ENCODE peak calls at places on chromosome 11, in nine cellular contexts. H is HCT116, C is cardiac fibroblast, Q is brain microvascular endothelial cell, A is MM.1S, M is fibroblast of the aortic adventitia, G is left lung, D is IMR-90, X is SK-N-SH. F is an unnamed sample.

GRCh38 chr11:92948116-92948515 is 21.3 kb upstream of the MTNR1B start:
- DNase-seq in H (no peak), C (no peak), Q (no peak), A (no peak), M (no peak), G (no peak), D (no peak), X (no peak), F (no peak)

GRCh38 chr11:44923796-44924195 is 26.9 kb downstream of the TP53I11 start:
- DNase-seq in H (no peak), C (no peak), Q (no peak), A (no peak), M (no peak), G (no peak), D (no peak), X (no peak), F (no peak)

GRCh38 chr11:71400216-71400615 is 48.0 kb downstream of the DHCR7 start:
- DNase-seq in H (no peak), C (no peak), Q (no peak), A (no peak), M (no peak), G (no peak), D (no peak), X (no peak), F (no peak)

GRCh38 chr11:22477312-22477711 is 139.1 kb downstream of the SLC17A6 start:
- DNase-seq in H (no peak), C (no peak), Q (no peak), A (peak), M (no peak), G (no peak), D (peak), X (no peak), F (no peak)

GRCh38 chr11:83069441-83070043 is 2.2 kb downstream of the RAB30 start:
- DNase-seq in H (no peak), C (no peak), Q (no peak), A (no peak), M (no peak), G (no peak), D (no peak), X (no peak), F (peak)

GRCh38 chr11:85946221-85946620 is 91.0 kb downstream of the CCDC83 start:
- DNase-seq in H (no peak), C (peak), Q (no peak), A (no peak), M (no peak), G (no peak), D (peak), X (no peak), F (peak)

GRCh38 chr11:90133560-90134145 is 810 bp upstream of the NAALAD2 start:
- DNase-seq in H (no peak), C (no peak), Q (no peak), A (no peak), M (no peak), G (no peak), D (no peak), X (no peak), F (no peak)

GRCh38 chr11:68839953-68840641 is 1.6 kb downstream of the CPT1A start:
- DNase-seq in H (no peak), C (peak), Q (no peak), A (peak), M (peak), G (no peak), D (peak), X (no peak), F (no peak)

GRCh38 chr11:92854952-92855351 is 114.5 kb upstream of the MTNR1B start:
- DNase-seq in H (no peak), C (no peak), Q (no peak), A (peak), M (no peak), G (no peak), D (no peak), X (no peak), F (no peak)

GRCh38 chr11:6402561-6402981 is 12.3 kb downstream of the SMPD1 start:
- DNase-seq in H (no peak), C (no peak), Q (no peak), A (peak), M (no peak), G (no peak), D (peak), X (no peak), F (no peak)

GRCh38 chr11:75576445-75577049 is 14.5 kb downstream of the SERPINH1 start:
- DNase-seq in H (no peak), C (peak), Q (peak), A (no peak), M (peak), G (peak), D (peak), X (no peak), F (no peak)

GRCh38 chr11:104332110-104332509 is 168.2 kb upstream of the PDGFD start:
- DNase-seq in H (peak), C (no peak), Q (no peak), A (no peak), M (no peak), G (no peak), D (no peak), X (no peak), F (no peak)

GRCh38 chr11:14904745-14905103 is 12.7 kb upstream of the CYP2R1 start:
- DNase-seq in H (no peak), C (peak), Q (peak), A (peak), M (peak), G (peak), D (peak), X (no peak), F (peak)

GRCh38 chr11:130737866-130738431 is 178.3 kb downstream of the SNX19 start:
- DNase-seq in H (no peak), C (peak), Q (peak), A (no peak), M (peak), G (no peak), D (peak), X (peak), F (peak)

GRCh38 chr11:66859686-66860448 is 3.0 kb downstream of the LRFN4 start:
- DNase-seq in H (no peak), C (no peak), Q (no peak), A (no peak), M (no peak), G (no peak), D (no peak), X (no peak), F (no peak)

GRCh38 chr11:66857927-66858185 is 992 bp downstream of the LRFN4 start:
- DNase-seq in H (no peak), C (no peak), Q (no peak), A (no peak), M (no peak), G (no peak), D (no peak), X (no peak), F (no peak)

GRCh38 chr11:66857234-66857926 is 516 bp downstream of the LRFN4 start:
- DNase-seq in H (no peak), C (no peak), Q (no peak), A (no peak), M (no peak), G (peak), D (no peak), X (peak), F (no peak)

GRCh38 chr11:66858939-66859685 is 2.2 kb downstream of the LRFN4 start:
- DNase-seq in H (no peak), C (no peak), Q (no peak), A (no peak), M (no peak), G (no peak), D (no peak), X (no peak), F (no peak)

GRCh38 chr11:66858186-66858938 is 1.5 kb downstream of the LRFN4 start:
- DNase-seq in H (no peak), C (no peak), Q (no peak), A (no peak), M (no peak), G (no peak), D (no peak), X (no peak), F (no peak)
- H3K4me3 ChIP-seq in H (peak), C (no peak), Q (peak), A (no peak), M (no peak), G (no peak), D (no peak), X (no peak), F (no peak)

GRCh38 chr11:116357769-116358544 is 414.8 kb downstream of the BUD13 start:
- DNase-seq in H (peak), C (peak), Q (no peak), A (no peak), M (no peak), G (no peak), D (no peak), X (no peak), F (no peak)
- TF ChIP-seq CTCF in H (peak), C (no peak), Q (peak), A (peak), M (peak), G (peak), D (peak), X (no peak), F (no peak)

DNA sequence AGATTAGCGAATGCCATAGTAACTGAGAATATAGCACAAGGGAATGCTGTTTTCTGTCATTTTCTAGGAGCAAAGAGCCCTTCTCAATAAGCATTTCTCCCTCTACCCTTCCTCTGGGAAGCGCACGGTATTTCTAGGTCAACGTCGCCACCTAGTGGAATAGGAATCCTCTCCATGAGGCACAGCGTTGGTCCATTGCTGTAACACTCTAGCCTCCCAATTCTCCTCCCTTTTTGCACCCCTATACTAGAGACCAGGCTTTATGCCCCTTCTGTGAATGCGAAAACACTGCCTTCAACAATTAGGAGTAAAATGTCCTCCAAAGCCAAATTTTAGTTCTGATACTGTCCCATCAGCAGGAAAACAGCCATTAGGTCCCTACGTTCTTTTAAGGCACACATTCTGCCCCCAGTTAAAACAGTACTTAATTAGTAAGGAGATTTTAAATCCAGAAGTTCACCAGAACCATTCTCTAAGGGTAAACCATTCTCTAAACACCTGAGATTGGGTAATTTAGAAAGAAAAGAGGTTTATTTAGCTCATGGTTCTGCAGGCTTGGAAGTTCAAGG is 12.8 kb upstream of the HYLS1 start:
- DNase-seq in H (peak), C (peak), Q (peak), A (peak), M (peak), G (no peak), D (peak), X (peak), F (peak)
- H3K4me3 ChIP-seq in H (no peak), C (peak), Q (peak), A (no peak), M (peak), G (no peak), D (no peak), X (peak), F (peak)

GRCh38 chr11:8086001-8086479 is 5.0 kb downstream of the TUB start:
- DNase-seq in H (no peak), C (no peak), Q (no peak), A (no peak), M (no peak), G (no peak), D (peak), X (peak), F (no peak)

GRCh38 chr11:8085006-8085645 is 4.1 kb downstream of the TUB start:
- DNase-seq in H (no peak), C (no peak), Q (no peak), A (no peak), M (no peak), G (no peak), D (no peak), X (no peak), F (no peak)

GRCh38 chr11:8087756-8088155 is 6.7 kb downstream of the TUB start:
- DNase-seq in H (no peak), C (no peak), Q (no peak), A (no peak), M (no peak), G (no peak), D (no peak), X (no peak), F (no peak)

GRCh38 chr11:8086571-8086970 is 5.6 kb downstream of the TUB start:
- DNase-seq in H (no peak), C (no peak), Q (no peak), A (no peak), M (no peak), G (no peak), D (no peak), X (no peak), F (no peak)

GRCh38 chr11:8087185-8087584 is 6.2 kb downstream of the TUB start:
- DNase-seq in H (no peak), C (no peak), Q (no peak), A (peak), M (no peak), G (peak), D (no peak), X (no peak), F (no peak)
- TF ChIP-seq CTCF in H (no peak), C (peak), Q (peak), A (peak), M (peak), G (no peak), D (peak), X (peak), F (no peak)

DNA sequence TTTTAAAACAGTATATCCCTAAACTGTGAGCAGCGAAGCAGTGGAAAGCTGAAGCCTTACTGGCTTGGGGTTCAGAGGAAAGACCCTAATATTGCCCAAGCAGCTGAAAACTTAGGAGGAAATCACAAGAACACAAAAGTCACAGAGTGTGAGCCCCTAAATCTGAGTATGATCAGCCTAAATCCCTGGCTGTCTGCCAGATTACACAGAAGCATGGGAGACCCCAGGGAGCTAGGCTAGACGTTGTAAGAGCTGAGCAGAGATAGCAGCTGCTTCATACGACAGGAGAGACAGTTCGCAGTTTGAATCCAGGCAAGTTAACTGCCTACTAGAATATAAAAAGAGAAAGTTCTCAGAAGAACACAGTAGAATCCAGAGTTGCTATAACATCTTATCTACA is 81.2 kb downstream of the PACS1 start:
- DNase-seq in H (no peak), C (no peak), Q (no peak), A (no peak), M (no peak), G (no peak), D (no peak), X (no peak), F (no peak)
- H3K4me3 ChIP-seq in H (no peak), C (no peak), Q (no peak), A (no peak), M (no peak), G (no peak), D (no peak), X (no peak), F (no peak)

GRCh38 chr11:118263694-118264567 is at the start of gene MPZL2:
- DNase-seq in H (peak), C (no peak), Q (no peak), A (peak), M (no peak), G (peak), D (no peak), X (no peak), F (peak)

GRCh38 chr11:118260353-118260752 is 3.7 kb downstream of the MPZL2 start:
- DNase-seq in H (no peak), C (no peak), Q (no peak), A (no peak), M (no peak), G (no peak), D (no peak), X (no peak), F (no peak)

GRCh38 chr11:118263109-118263508 is 988 bp downstream of the MPZL2 start:
- DNase-seq in H (no peak), C (no peak), Q (no peak), A (no peak), M (no peak), G (no peak), D (no peak), X (no peak), F (no peak)

GRCh38 chr11:118259138-118259537 is 5.0 kb downstream of the MPZL2 start:
- DNase-seq in H (no peak), C (no peak), Q (no peak), A (no peak), M (no peak), G (no peak), D (no peak), X (no peak), F (no peak)

GRCh38 chr11:118258410-118258809 is 5.7 kb downstream of the MPZL2 start:
- DNase-seq in H (no peak), C (no peak), Q (no peak), A (peak), M (no peak), G (no peak), D (no peak), X (no peak), F (peak)
- TF ChIP-seq CTCF in H (peak), C (peak), Q (peak), A (peak), M (peak), G (no peak), D (no peak), X (peak), F (no peak)

DNA sequence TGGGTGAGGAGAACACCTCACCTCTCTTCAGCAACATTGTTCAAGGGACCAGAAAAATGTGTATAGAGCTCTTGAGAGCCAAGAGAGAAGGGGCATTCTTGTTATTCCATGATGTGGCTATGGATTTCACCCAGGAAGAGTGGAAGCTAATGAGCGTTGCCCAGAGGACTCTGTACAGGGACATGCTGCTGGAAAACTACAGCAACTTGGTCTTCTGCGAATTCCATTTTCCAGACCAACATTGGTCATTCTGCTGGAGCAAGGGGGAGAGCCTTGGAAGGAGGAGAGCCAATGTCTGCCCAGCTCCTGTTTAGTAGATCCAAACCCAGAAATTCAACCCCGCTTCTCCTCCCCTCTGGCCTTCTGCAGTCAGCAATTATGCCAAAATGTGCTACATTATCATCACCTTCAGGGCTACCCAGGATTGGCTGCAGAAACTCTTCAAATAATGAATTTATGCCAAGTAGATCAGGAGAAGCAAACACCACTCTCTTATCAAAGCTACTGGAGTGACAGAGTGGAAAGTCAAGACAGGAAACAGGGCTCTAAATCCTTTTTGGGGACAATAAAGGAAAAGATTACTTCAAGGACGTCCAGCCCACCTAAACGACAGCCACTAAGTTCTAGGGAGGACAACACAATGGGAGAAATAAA is 707.5 kb upstream of the LUZP2 start:
- DNase-seq in H (no peak), C (no peak), Q (no peak), A (no peak), M (no peak), G (no peak), D (no peak), X (no peak), F (no peak)
- H3K4me3 ChIP-seq in H (no peak), C (no peak), Q (no peak), A (no peak), M (no peak), G (no peak), D (no peak), X (no peak), F (no peak)

DNA sequence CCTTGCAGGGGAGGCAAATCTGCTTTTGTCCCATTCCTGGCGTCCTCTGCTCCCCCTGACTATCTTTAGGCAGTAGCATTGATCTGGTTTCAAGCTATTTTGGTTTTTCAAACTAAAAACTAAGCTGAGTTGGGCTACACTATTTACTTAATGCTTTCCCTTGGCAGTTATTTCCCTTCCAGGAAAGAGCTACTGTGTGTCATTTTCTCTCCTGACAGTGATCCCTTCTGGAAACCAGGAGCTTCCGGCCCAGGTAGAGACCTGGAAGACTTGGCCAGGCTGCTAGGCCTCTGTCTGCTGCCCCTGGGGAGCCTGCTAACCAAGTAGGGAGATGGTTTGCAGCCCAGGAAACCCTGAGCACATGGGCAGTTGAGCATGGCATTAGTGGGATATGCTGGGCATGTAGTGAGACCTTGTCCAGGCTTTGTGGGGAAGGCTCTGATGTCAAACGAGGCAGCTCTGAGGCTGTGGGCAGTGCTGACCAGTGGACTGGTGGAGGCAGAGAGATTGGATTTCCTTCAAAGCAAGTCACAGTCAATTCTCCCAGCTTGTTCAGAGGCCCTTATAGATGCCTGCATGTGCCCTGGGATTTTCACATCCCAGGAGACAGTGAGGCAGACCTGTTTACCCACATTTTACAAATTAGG is 35.1 kb downstream of the NAV2 start:
- DNase-seq in H (no peak), C (no peak), Q (no peak), A (no peak), M (no peak), G (no peak), D (no peak), X (no peak), F (no peak)
- TF ChIP-seq CTCF in H (no peak), C (no peak), Q (no peak), A (no peak), M (no peak), G (no peak), D (no peak), X (no peak), F (no peak)